ENCODE peak calls at places on chromosomes 16 and 17, in four cellular contexts. One of them, this sample, is unnamed.

GRCh38 chr17:49361129-49361901 is 735 bp downstream of the ZNF652 start:
- DNase-seq in mesenchymal stem cell: peak; percentile 61
- DNase-seq in AG04450: no peak
- DNase-seq in foreskin fibroblast: no peak
- DNase-seq in this sample: no peak

GRCh38 chr17:72609501-72609900 is 483.0 kb downstream of the SLC39A11 start:
- DNase-seq in mesenchymal stem cell: no peak
- DNase-seq in AG04450: no peak
- DNase-seq in foreskin fibroblast: no peak
- DNase-seq in this sample: no peak

GRCh38 chr17:58121925-58122324 is 26.3 kb upstream of the OR4D1 start:
- DNase-seq in mesenchymal stem cell: peak; percentile 20
- DNase-seq in AG04450: no peak
- DNase-seq in foreskin fibroblast: peak; percentile 16
- DNase-seq in this sample: peak; percentile 27

GRCh38 chr17:63697341-63698286 is 2.3 kb downstream of the LIMD2 start:
- DNase-seq in mesenchymal stem cell: peak; percentile 20
- DNase-seq in AG04450: no peak
- DNase-seq in foreskin fibroblast: no peak
- DNase-seq in this sample: no peak

GRCh38 chr16:58148526-58148925 is 19.3 kb upstream of the CFAP20 start:
- DNase-seq in mesenchymal stem cell: no peak
- DNase-seq in AG04450: no peak
- DNase-seq in foreskin fibroblast: no peak
- DNase-seq in this sample: no peak

GRCh38 chr16:51416921-51417320 is 265.9 kb upstream of the SALL1 start:
- DNase-seq in mesenchymal stem cell: no peak
- DNase-seq in AG04450: peak; percentile 24
- DNase-seq in foreskin fibroblast: peak; percentile 30
- DNase-seq in this sample: peak; percentile 79

GRCh38 chr16:10509534-10510025 is 70.8 kb downstream of the EMP2 start:
- DNase-seq in mesenchymal stem cell: peak; percentile 77
- DNase-seq in AG04450: peak; percentile 65
- DNase-seq in foreskin fibroblast: peak; percentile 65
- DNase-seq in this sample: peak; percentile 73

GRCh38 chr17:43536236-43537088 is 9.7 kb downstream of the ETV4 start:
- DNase-seq in mesenchymal stem cell: peak; percentile 83
- DNase-seq in AG04450: no peak
- DNase-seq in foreskin fibroblast: peak; percentile 57
- DNase-seq in this sample: no peak

GRCh38 chr17:82386256-82386831 is 14.8 kb downstream of the UTS2R start:
- DNase-seq in mesenchymal stem cell: no peak
- DNase-seq in AG04450: no peak
- DNase-seq in foreskin fibroblast: no peak
- DNase-seq in this sample: no peak

GRCh38 chr17:29140631-29141483 is 39.3 kb downstream of the MYO18A start:
- DNase-seq in mesenchymal stem cell: peak; percentile 72
- DNase-seq in AG04450: no peak
- DNase-seq in foreskin fibroblast: no peak
- DNase-seq in this sample: no peak

GRCh38 chr17:73490851-73491250 is 153.4 kb downstream of the SDK2 start:
- DNase-seq in mesenchymal stem cell: no peak
- DNase-seq in AG04450: no peak
- DNase-seq in foreskin fibroblast: no peak
- DNase-seq in this sample: no peak

GRCh38 chr17:64641499-64641898 is 20.6 kb downstream of the SMURF2 start:
- DNase-seq in mesenchymal stem cell: peak; percentile 85
- DNase-seq in AG04450: peak; percentile 54
- DNase-seq in foreskin fibroblast: peak; percentile 91
- DNase-seq in this sample: peak; percentile 75

GRCh38 chr17:41667280-41668008 is 21.2 kb upstream of the EIF1 start:
- DNase-seq in mesenchymal stem cell: no peak
- DNase-seq in AG04450: no peak
- DNase-seq in foreskin fibroblast: no peak
- DNase-seq in this sample: no peak

GRCh38 chr16:14302031-14302398 is 230.9 kb downstream of the MRTFB start:
- DNase-seq in mesenchymal stem cell: peak; percentile 72
- DNase-seq in AG04450: no peak
- DNase-seq in foreskin fibroblast: peak; percentile 70
- DNase-seq in this sample: no peak

GRCh38 chr17:2974347-2974746 is 89.1 kb downstream of the OR1D5 start:
- DNase-seq in mesenchymal stem cell: no peak
- DNase-seq in AG04450: no peak
- DNase-seq in foreskin fibroblast: no peak
- DNase-seq in this sample: no peak

GRCh38 chr17:28534740-28535375 is 17.6 kb downstream of the UNC119 start:
- DNase-seq in mesenchymal stem cell: no peak
- DNase-seq in AG04450: no peak
- DNase-seq in foreskin fibroblast: no peak
- DNase-seq in this sample: no peak

GRCh38 chr16:50815382-50815781 is 73.5 kb downstream of the CYLD start:
- DNase-seq in mesenchymal stem cell: no peak
- DNase-seq in AG04450: no peak
- DNase-seq in foreskin fibroblast: no peak
- DNase-seq in this sample: no peak

GRCh38 chr16:79358188-79358587 is 242.3 kb downstream of the MAF start:
- DNase-seq in mesenchymal stem cell: no peak
- DNase-seq in AG04450: no peak
- DNase-seq in foreskin fibroblast: no peak
- DNase-seq in this sample: no peak

GRCh38 chr16:9854665-9855064 is 327.6 kb downstream of the GRIN2A start:
- DNase-seq in mesenchymal stem cell: no peak
- DNase-seq in AG04450: no peak
- DNase-seq in foreskin fibroblast: peak; percentile 85
- DNase-seq in this sample: peak; percentile 63

GRCh38 chr17:1206016-1206787 is 26.4 kb upstream of the ABR start:
- DNase-seq in mesenchymal stem cell: no peak
- DNase-seq in AG04450: no peak
- DNase-seq in foreskin fibroblast: no peak
- DNase-seq in this sample: no peak

GRCh38 chr16:50781518-50781917 is 39.6 kb downstream of the CYLD start:
- DNase-seq in mesenchymal stem cell: no peak
- DNase-seq in AG04450: no peak
- DNase-seq in foreskin fibroblast: no peak
- DNase-seq in this sample: no peak

GRCh38 chr16:50266337-50267091 is at the start of gene ADCY7:
- DNase-seq in mesenchymal stem cell: peak; percentile 85
- DNase-seq in AG04450: peak; percentile 34
- DNase-seq in foreskin fibroblast: peak; percentile 83
- DNase-seq in this sample: peak; percentile 32

GRCh38 chr17:75036643-75037268 is 10.0 kb downstream of the ATP5PD start:
- DNase-seq in mesenchymal stem cell: no peak
- DNase-seq in AG04450: no peak
- DNase-seq in foreskin fibroblast: peak; percentile 24
- DNase-seq in this sample: no peak

GRCh38 chr17:4980644-4981216 is 6.7 kb downstream of the CAMTA2 start:
- DNase-seq in mesenchymal stem cell: peak; percentile 64
- DNase-seq in AG04450: no peak
- DNase-seq in foreskin fibroblast: no peak
- DNase-seq in this sample: peak; percentile 37

GRCh38 chr16:84643180-84643583 is 5.1 kb upstream of the KLHL36 start:
- DNase-seq in mesenchymal stem cell: peak; percentile 84
- DNase-seq in AG04450: peak; percentile 71
- DNase-seq in foreskin fibroblast: peak; percentile 94
- DNase-seq in this sample: peak; percentile 80

GRCh38 chr16:14325921-14326401 is 254.8 kb downstream of the MRTFB start:
- DNase-seq in mesenchymal stem cell: no peak
- DNase-seq in AG04450: no peak
- DNase-seq in foreskin fibroblast: no peak
- DNase-seq in this sample: peak; percentile 28

GRCh38 chr16:17404903-17405691 is 65.7 kb downstream of the XYLT1 start:
- DNase-seq in mesenchymal stem cell: no peak
- DNase-seq in AG04450: no peak
- DNase-seq in foreskin fibroblast: peak; percentile 86
- DNase-seq in this sample: peak; percentile 62

GRCh38 chr17:62187681-62188080 is 122.6 kb upstream of the MED13 start:
- DNase-seq in mesenchymal stem cell: peak; percentile 82
- DNase-seq in AG04450: peak; percentile 20
- DNase-seq in foreskin fibroblast: no peak
- DNase-seq in this sample: no peak

GRCh38 chr17:74677558-74678466 is 34.9 kb downstream of the CD300LF start:
- DNase-seq in mesenchymal stem cell: peak; percentile 70
- DNase-seq in AG04450: no peak
- DNase-seq in foreskin fibroblast: peak; percentile 2
- DNase-seq in this sample: no peak

GRCh38 chr17:2909164-2909852 is 113.1 kb downstream of the RAP1GAP2 start:
- DNase-seq in mesenchymal stem cell: no peak
- DNase-seq in AG04450: no peak
- DNase-seq in foreskin fibroblast: no peak
- DNase-seq in this sample: no peak

GRCh38 chr16:17556276-17557052 is 85.7 kb upstream of the XYLT1 start:
- DNase-seq in mesenchymal stem cell: no peak
- DNase-seq in AG04450: no peak
- DNase-seq in foreskin fibroblast: peak; percentile 12
- DNase-seq in this sample: no peak

GRCh38 chr16:70473446-70474319 is 19.3 kb downstream of the FCSK start:
- DNase-seq in mesenchymal stem cell: no peak
- DNase-seq in AG04450: no peak
- DNase-seq in foreskin fibroblast: no peak
- DNase-seq in this sample: no peak

GRCh38 chr16:15037003-15037402 is 18.9 kb downstream of the NTAN1 start:
- DNase-seq in mesenchymal stem cell: no peak
- DNase-seq in AG04450: no peak
- DNase-seq in foreskin fibroblast: no peak
- DNase-seq in this sample: no peak

GRCh38 chr17:47905221-47905733 is 9.2 kb downstream of the SP2 start:
- DNase-seq in mesenchymal stem cell: peak; percentile 64
- DNase-seq in AG04450: peak; percentile 46
- DNase-seq in foreskin fibroblast: peak; percentile 62
- DNase-seq in this sample: peak; percentile 96

GRCh38 chr17:48993305-48993704 is 3.9 kb upstream of the IGF2BP1 start:
- DNase-seq in mesenchymal stem cell: no peak
- DNase-seq in AG04450: no peak
- DNase-seq in foreskin fibroblast: no peak
- DNase-seq in this sample: no peak

GRCh38 chr17:64442550-64442971 is 6.4 kb upstream of the MILR1 start:
- DNase-seq in mesenchymal stem cell: no peak
- DNase-seq in AG04450: no peak
- DNase-seq in foreskin fibroblast: no peak
- DNase-seq in this sample: no peak

GRCh38 chr17:72456026-72456569 is 335.3 kb downstream of the SOX9 start:
- DNase-seq in mesenchymal stem cell: peak; percentile 61
- DNase-seq in AG04450: no peak
- DNase-seq in foreskin fibroblast: peak; percentile 33
- DNase-seq in this sample: no peak

GRCh38 chr17:7445011-7445927 is at the start of gene CHRNB1:
- DNase-seq in mesenchymal stem cell: peak; percentile 57
- DNase-seq in AG04450: no peak
- DNase-seq in foreskin fibroblast: no peak
- DNase-seq in this sample: no peak

GRCh38 chr16:85611455-85612190 is 1.5 kb upstream of the GSE1 start:
- DNase-seq in mesenchymal stem cell: peak; percentile 85
- DNase-seq in AG04450: peak; percentile 39
- DNase-seq in foreskin fibroblast: peak; percentile 88
- DNase-seq in this sample: no peak

GRCh38 chr16:68309798-68310197 is 948 bp downstream of the SLC7A6OS start:
- DNase-seq in mesenchymal stem cell: no peak
- DNase-seq in AG04450: no peak
- DNase-seq in foreskin fibroblast: no peak
- DNase-seq in this sample: no peak

GRCh38 chr16:68311316-68311620 is 449 bp downstream of the PRMT7 start:
- DNase-seq in mesenchymal stem cell: peak; percentile 73
- DNase-seq in AG04450: no peak
- DNase-seq in foreskin fibroblast: no peak
- DNase-seq in this sample: no peak

GRCh38 chr16:68310441-68311315 is at the start of the genes PRMT7 and SLC7A6OS:
- DNase-seq in mesenchymal stem cell: peak; percentile 94
- DNase-seq in AG04450: peak; percentile 54
- DNase-seq in foreskin fibroblast: peak; percentile 88
- DNase-seq in this sample: peak; percentile 64

GRCh38 chr16:68300736-68301459 is 9.8 kb downstream of the SLC7A6OS start:
- DNase-seq in mesenchymal stem cell: no peak
- DNase-seq in AG04450: no peak
- DNase-seq in foreskin fibroblast: no peak
- DNase-seq in this sample: no peak

GRCh38 chr16:68306633-68307032 is 4.1 kb downstream of the SLC7A6OS start:
- DNase-seq in mesenchymal stem cell: no peak
- DNase-seq in AG04450: no peak
- DNase-seq in foreskin fibroblast: no peak
- DNase-seq in this sample: no peak
- H3K4me3 ChIP-seq in mesenchymal stem cell: no peak overlapping the region
- H3K4me3 ChIP-seq in AG04450: no peak overlapping the region
- H3K4me3 ChIP-seq in foreskin fibroblast: no peak overlapping the region
- H3K4me3 ChIP-seq in this sample: no peak overlapping the region

GRCh38 chr16:77963185-77964044 is 58.9 kb upstream of the CLEC3A start:
- DNase-seq in mesenchymal stem cell: peak; percentile 28
- DNase-seq in AG04450: no peak
- DNase-seq in foreskin fibroblast: no peak
- DNase-seq in this sample: no peak
- H3K4me3 ChIP-seq in mesenchymal stem cell: no peak overlapping the region
- H3K4me3 ChIP-seq in AG04450: no peak overlapping the region
- H3K4me3 ChIP-seq in foreskin fibroblast: no peak overlapping the region
- H3K4me3 ChIP-seq in this sample: no peak overlapping the region

GRCh38 chr17:14297161-14297851 is 3.6 kb upstream of the HS3ST3B1 start:
- DNase-seq in mesenchymal stem cell: peak; percentile 68
- DNase-seq in AG04450: no peak
- DNase-seq in foreskin fibroblast: peak; percentile 77
- DNase-seq in this sample: no peak
- H3K4me3 ChIP-seq in mesenchymal stem cell: peak overlapping the region; percentile 100
- H3K4me3 ChIP-seq in AG04450: peak overlapping the region; percentile 58
- H3K4me3 ChIP-seq in foreskin fibroblast: peak overlapping the region; percentile 60
- H3K4me3 ChIP-seq in this sample: peak overlapping the region; percentile 45

GRCh38 chr16:22217890-22218730 is 12.0 kb downstream of the EEF2K start:
- DNase-seq in mesenchymal stem cell: no peak
- DNase-seq in AG04450: no peak
- DNase-seq in foreskin fibroblast: no peak
- DNase-seq in this sample: no peak
- H3K4me3 ChIP-seq in mesenchymal stem cell: no peak overlapping the region
- H3K4me3 ChIP-seq in AG04450: no peak overlapping the region
- H3K4me3 ChIP-seq in foreskin fibroblast: no peak overlapping the region
- H3K4me3 ChIP-seq in this sample: no peak overlapping the region

GRCh38 chr16:67149276-67150057 is 1.3 kb downstream of the B3GNT9 start:
- DNase-seq in mesenchymal stem cell: no peak
- DNase-seq in AG04450: no peak
- DNase-seq in foreskin fibroblast: no peak
- DNase-seq in this sample: no peak
- H3K4me3 ChIP-seq in mesenchymal stem cell: peak overlapping the region; percentile 81
- H3K4me3 ChIP-seq in AG04450: peak overlapping the region; percentile 63
- H3K4me3 ChIP-seq in foreskin fibroblast: peak overlapping the region; percentile 64
- H3K4me3 ChIP-seq in this sample: peak overlapping the region; percentile 55

GRCh38 chr17:40321502-40322416 is 12.8 kb downstream of the RARA start:
- DNase-seq in mesenchymal stem cell: no peak
- DNase-seq in AG04450: no peak
- DNase-seq in foreskin fibroblast: no peak
- DNase-seq in this sample: no peak
- H3K4me3 ChIP-seq in mesenchymal stem cell: peak overlapping the region; percentile 88
- H3K4me3 ChIP-seq in AG04450: peak overlapping the region; percentile 82
- H3K4me3 ChIP-seq in foreskin fibroblast: peak overlapping the region; percentile 91
- H3K4me3 ChIP-seq in this sample: peak overlapping the region; percentile 12

This sample was measured in astrocyte of the cerebellum.